ENCODE peak calls at places on chromosomes 5 and 9, in six cellular contexts. T, J, F, Q, N and G are unnamed samples.

GRCh38 chr5:170451764-170452365 is 52.0 kb upstream of the KCNIP1 start:
- DNase-seq in T (no peak), J (no peak), F (no peak), Q (peak), N (no peak), G (peak)

GRCh38 chr5:28344803-28345433 is 1306.5 kb upstream of the CDH9 start:
- DNase-seq in T (no peak), J (peak), F (peak), Q (peak), N (no peak), G (peak)

GRCh38 chr5:173328896-173329369 is 719 bp upstream of the STC2 start:
- DNase-seq in T (peak), J (peak), F (peak), Q (peak), N (no peak), G (peak)

GRCh38 chr9:1005043-1005667 is 28.7 kb downstream of the DMRT3 start:
- DNase-seq in T (peak), J (peak), F (peak), Q (peak), N (no peak), G (peak)

GRCh38 chr9:135670721-135671590 is 7.8 kb downstream of the LCN9 start:
- DNase-seq in T (no peak), J (no peak), F (no peak), Q (no peak), N (no peak), G (no peak)

GRCh38 chr5:179125789-179126505 is 65.8 kb downstream of the ZNF354C start:
- DNase-seq in T (peak), J (peak), F (no peak), Q (no peak), N (peak), G (no peak)

GRCh38 chr5:139116256-139116655 is 81.9 kb downstream of the SIL1 start:
- DNase-seq in T (no peak), J (no peak), F (no peak), Q (no peak), N (no peak), G (no peak)

GRCh38 chr9:108850293-108850897 is 5.4 kb downstream of the ACTL7B start:
- DNase-seq in T (no peak), J (no peak), F (no peak), Q (peak), N (no peak), G (peak)

GRCh38 chr5:33702867-33703266 is 188.9 kb downstream of the ADAMTS12 start:
- DNase-seq in T (no peak), J (no peak), F (no peak), Q (no peak), N (no peak), G (no peak)

GRCh38 chr9:77177143-77177893 is at the start of gene VPS13A:
- DNase-seq in T (peak), J (peak), F (peak), Q (peak), N (peak), G (peak)
- TF ChIP-seq CTCF in T (peak), J (peak), F (no peak), Q (peak), N (no peak), G (no peak)

GRCh38 chr5:141192110-141192725 is at the start of gene PCDHB10:
- DNase-seq in T (peak), J (peak), F (peak), Q (no peak), N (no peak), G (peak)
- TF ChIP-seq CTCF in T (peak), J (peak), F (no peak), Q (peak), N (no peak), G (peak)

GRCh38 chr9:124946167-124946566 is 5.3 kb upstream of the GOLGA1 start:
- DNase-seq in T (no peak), J (no peak), F (no peak), Q (no peak), N (no peak), G (no peak)

GRCh38 chr9:124939944-124940343 is 939 bp downstream of the GOLGA1 start:
- DNase-seq in T (no peak), J (no peak), F (no peak), Q (no peak), N (no peak), G (no peak)

GRCh38 chr9:124940521-124940893 is 376 bp downstream of the GOLGA1 start:
- DNase-seq in T (no peak), J (no peak), F (no peak), Q (peak), N (peak), G (no peak)

GRCh38 chr9:124940894-124941688 is at the start of gene GOLGA1:
- DNase-seq in T (peak), J (peak), F (peak), Q (peak), N (peak), G (peak)

GRCh38 chr9:124941689-124942561 is 1.0 kb upstream of the GOLGA1 start:
- DNase-seq in T (peak), J (peak), F (peak), Q (no peak), N (peak), G (no peak)
- TF ChIP-seq CTCF in T (no peak), J (peak), F (no peak), Q (no peak), N (no peak), G (no peak)

DNA sequence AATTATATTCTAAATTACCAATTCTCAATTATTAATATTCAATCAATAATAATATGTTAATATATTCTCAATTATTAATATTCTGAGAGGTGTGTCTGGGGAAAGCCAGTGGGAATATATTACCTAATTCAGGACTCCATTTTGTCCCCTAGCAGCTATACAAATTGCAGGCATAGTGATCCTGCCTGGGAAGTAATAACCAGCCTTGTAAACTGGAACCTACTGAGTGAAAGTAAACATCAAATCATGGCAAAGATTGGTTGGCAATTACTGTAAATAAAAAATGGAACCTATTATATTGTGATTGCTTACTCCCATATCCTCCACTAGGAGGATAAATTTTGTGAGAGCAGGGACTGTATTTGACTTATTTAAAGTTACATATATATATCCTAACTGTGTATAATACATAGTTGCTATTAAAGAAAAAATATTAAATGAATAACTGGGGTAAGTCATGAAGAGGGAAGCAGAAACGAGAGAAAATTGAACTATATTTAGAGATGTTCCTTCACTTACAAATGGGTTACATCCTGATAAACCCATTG is 150.5 kb upstream of the ELL2 start:
- DNase-seq in T (no peak), J (no peak), F (no peak), Q (no peak), N (no peak), G (no peak)
- TF ChIP-seq CTCF in T (no peak), J (peak), F (no peak), Q (no peak), N (no peak), G (no peak)

GRCh38 chr5:4928409-4928808 is 211.7 kb upstream of the ADAMTS16 start:
- DNase-seq in T (no peak), J (no peak), F (no peak), Q (no peak), N (no peak), G (no peak)
- TF ChIP-seq CTCF in T (no peak), J (no peak), F (no peak), Q (no peak), N (no peak), G (no peak)

GRCh38 chr9:134658378-134658955 is 16.9 kb downstream of the COL5A1 start:
- DNase-seq in T (no peak), J (peak), F (no peak), Q (no peak), N (no peak), G (no peak)

GRCh38 chr9:134657666-134658377 is 16.2 kb downstream of the COL5A1 start:
- DNase-seq in T (no peak), J (no peak), F (no peak), Q (no peak), N (no peak), G (no peak)

GRCh38 chr9:134655591-134656333 is 14.2 kb downstream of the COL5A1 start:
- DNase-seq in T (no peak), J (no peak), F (no peak), Q (no peak), N (no peak), G (no peak)

GRCh38 chr9:134655101-134655500 is 13.5 kb downstream of the COL5A1 start:
- DNase-seq in T (no peak), J (no peak), F (no peak), Q (no peak), N (no peak), G (no peak)

GRCh38 chr9:134656334-134657034 is 14.9 kb downstream of the COL5A1 start:
- DNase-seq in T (no peak), J (no peak), F (no peak), Q (peak), N (no peak), G (peak)
- TF ChIP-seq CTCF in T (no peak), J (no peak), F (no peak), Q (no peak), N (no peak), G (peak)